ENCODE peak calls at places on chromosomes 16 and 17, in ten cellular contexts. One of them, this sample, is unnamed.

GRCh38 chr17:82236142-82236971 is 7.5 kb downstream of the SLC16A3 start:
- DNase-seq in lower leg skin: no peak
- DNase-seq in adrenal gland: peak; percentile 70
- DNase-seq in cardiac fibroblast: peak; percentile 59
- DNase-seq in AG04450: no peak
- DNase-seq in PC-3: peak; percentile 63
- DNase-seq in heart right ventricle: peak; percentile 67
- DNase-seq in AG04449: no peak
- DNase-seq in tibial nerve: peak; percentile 54
- DNase-seq in upper lobe of right lung: peak; percentile 85
- DNase-seq in this sample: no peak

GRCh38 chr17:79216826-79217225 is 142.2 kb downstream of the ENGASE start:
- DNase-seq in lower leg skin: no peak
- DNase-seq in adrenal gland: no peak
- DNase-seq in cardiac fibroblast: no peak
- DNase-seq in AG04450: no peak
- DNase-seq in PC-3: no peak
- DNase-seq in heart right ventricle: no peak
- DNase-seq in AG04449: no peak
- DNase-seq in tibial nerve: no peak
- DNase-seq in upper lobe of right lung: no peak
- DNase-seq in this sample: no peak

GRCh38 chr16:86825631-86826030 is 247.3 kb downstream of the FOXL1 start:
- DNase-seq in lower leg skin: no peak
- DNase-seq in adrenal gland: no peak
- DNase-seq in cardiac fibroblast: no peak
- DNase-seq in AG04450: no peak
- DNase-seq in PC-3: no peak
- DNase-seq in heart right ventricle: no peak
- DNase-seq in AG04449: no peak
- DNase-seq in tibial nerve: no peak
- DNase-seq in upper lobe of right lung: no peak
- DNase-seq in this sample: peak; percentile 2

GRCh38 chr17:6204203-6204722 is 134.1 kb downstream of the WSCD1 start:
- DNase-seq in lower leg skin: no peak
- DNase-seq in adrenal gland: no peak
- DNase-seq in cardiac fibroblast: no peak
- DNase-seq in AG04450: no peak
- DNase-seq in PC-3: no peak
- DNase-seq in heart right ventricle: no peak
- DNase-seq in AG04449: no peak
- DNase-seq in tibial nerve: no peak
- DNase-seq in upper lobe of right lung: no peak
- DNase-seq in this sample: no peak

GRCh38 chr17:73118876-73119485 is 26.5 kb upstream of the SLC39A11 start:
- DNase-seq in lower leg skin: no peak
- DNase-seq in adrenal gland: no peak
- DNase-seq in cardiac fibroblast: no peak
- DNase-seq in AG04450: no peak
- DNase-seq in PC-3: no peak
- DNase-seq in heart right ventricle: no peak
- DNase-seq in AG04449: no peak
- DNase-seq in tibial nerve: no peak
- DNase-seq in upper lobe of right lung: no peak
- DNase-seq in this sample: no peak

GRCh38 chr17:80153004-80153403 is 6.1 kb upstream of the EIF4A3 start:
- DNase-seq in lower leg skin: no peak
- DNase-seq in adrenal gland: no peak
- DNase-seq in cardiac fibroblast: no peak
- DNase-seq in AG04450: no peak
- DNase-seq in PC-3: no peak
- DNase-seq in heart right ventricle: no peak
- DNase-seq in AG04449: no peak
- DNase-seq in tibial nerve: no peak
- DNase-seq in upper lobe of right lung: no peak
- DNase-seq in this sample: peak; percentile 7

GRCh38 chr16:5487728-5488127 is 390.1 kb upstream of the EEF2KMT start:
- DNase-seq in lower leg skin: no peak
- DNase-seq in adrenal gland: no peak
- DNase-seq in cardiac fibroblast: no peak
- DNase-seq in AG04450: no peak
- DNase-seq in PC-3: no peak
- DNase-seq in heart right ventricle: no peak
- DNase-seq in AG04449: no peak
- DNase-seq in tibial nerve: no peak
- DNase-seq in upper lobe of right lung: no peak
- DNase-seq in this sample: no peak

GRCh38 chr17:62898239-62898864 is 67.7 kb upstream of the TANC2 start:
- DNase-seq in lower leg skin: no peak
- DNase-seq in adrenal gland: no peak
- DNase-seq in cardiac fibroblast: peak; percentile 68
- DNase-seq in AG04450: no peak
- DNase-seq in PC-3: no peak
- DNase-seq in heart right ventricle: no peak
- DNase-seq in AG04449: no peak
- DNase-seq in tibial nerve: no peak
- DNase-seq in upper lobe of right lung: no peak
- DNase-seq in this sample: no peak

GRCh38 chr16:86540894-86541293 is 14.1 kb downstream of the MTHFSD start:
- DNase-seq in lower leg skin: no peak
- DNase-seq in adrenal gland: no peak
- DNase-seq in cardiac fibroblast: no peak
- DNase-seq in AG04450: no peak
- DNase-seq in PC-3: no peak
- DNase-seq in heart right ventricle: no peak
- DNase-seq in AG04449: no peak
- DNase-seq in tibial nerve: no peak
- DNase-seq in upper lobe of right lung: no peak
- DNase-seq in this sample: no peak

DNA sequence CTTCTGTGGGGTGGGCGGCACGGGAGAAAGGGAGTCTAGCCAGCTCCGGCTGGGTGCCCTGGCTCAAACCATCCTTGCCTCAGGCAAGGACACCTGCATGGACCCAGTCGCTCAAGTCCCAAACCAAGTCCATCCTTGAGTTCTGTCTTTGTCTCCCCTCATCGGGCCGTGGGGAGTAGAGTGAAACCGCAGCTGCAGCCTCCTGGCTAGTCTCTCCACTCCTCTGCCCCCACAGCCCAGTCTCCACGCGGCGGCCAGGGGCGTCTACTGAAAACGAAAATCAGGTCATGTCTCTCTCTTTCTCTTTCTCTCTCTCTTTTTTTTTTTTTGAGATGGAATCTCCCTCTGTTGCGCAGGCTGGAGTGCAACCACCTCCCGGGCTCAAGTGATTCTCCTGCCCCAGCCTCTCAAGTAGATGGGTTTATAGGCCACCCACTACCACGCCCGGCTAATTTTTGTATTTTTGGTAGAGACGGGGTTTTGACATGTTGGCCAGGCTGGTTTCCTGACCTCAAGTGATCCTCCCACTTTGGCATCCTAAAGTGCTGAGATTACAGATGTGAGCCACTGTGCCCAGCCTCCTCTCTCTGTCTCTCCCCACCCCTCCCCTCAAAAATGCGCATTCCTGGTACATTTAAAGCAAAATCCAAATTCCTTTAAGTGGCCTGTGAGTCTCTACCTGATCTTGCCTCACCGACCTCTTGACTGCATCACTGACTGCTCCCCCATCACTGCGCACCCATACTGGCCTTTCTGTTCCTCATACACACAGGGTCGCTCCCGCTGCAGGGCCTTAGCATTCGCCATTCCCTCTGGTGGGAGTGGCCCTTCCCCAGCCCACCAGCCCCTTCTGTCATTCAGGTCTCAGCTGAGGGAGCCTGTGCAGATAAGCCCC is 17.7 kb upstream of the RMI2 start:
- DNase-seq in lower leg skin: no peak
- DNase-seq in adrenal gland: no peak
- DNase-seq in cardiac fibroblast: peak; percentile 37
- DNase-seq in AG04450: no peak
- DNase-seq in PC-3: no peak
- DNase-seq in heart right ventricle: no peak
- DNase-seq in AG04449: no peak
- DNase-seq in tibial nerve: no peak
- DNase-seq in upper lobe of right lung: no peak
- DNase-seq in this sample: no peak
- H3K4me3 ChIP-seq in lower leg skin: no peak overlapping the region
- H3K4me3 ChIP-seq in adrenal gland: no peak overlapping the region
- H3K4me3 ChIP-seq in cardiac fibroblast: no peak overlapping the region
- H3K4me3 ChIP-seq in AG04450: no peak overlapping the region
- H3K4me3 ChIP-seq in PC-3: no peak overlapping the region
- H3K4me3 ChIP-seq in heart right ventricle: no peak overlapping the region
- H3K4me3 ChIP-seq in AG04449: no peak overlapping the region
- H3K4me3 ChIP-seq in tibial nerve: no peak overlapping the region
- H3K4me3 ChIP-seq in upper lobe of right lung: no peak overlapping the region
- H3K4me3 ChIP-seq in this sample: no peak overlapping the region

GRCh38 chr17:15231851-15232516 is 33.1 kb downstream of the PMP22 start:
- DNase-seq in lower leg skin: no peak
- DNase-seq in adrenal gland: no peak
- DNase-seq in cardiac fibroblast: no peak
- DNase-seq in AG04450: no peak
- DNase-seq in PC-3: no peak
- DNase-seq in heart right ventricle: no peak
- DNase-seq in AG04449: no peak
- DNase-seq in tibial nerve: no peak
- DNase-seq in upper lobe of right lung: no peak
- DNase-seq in this sample: no peak

GRCh38 chr17:15233971-15234370 is 31.2 kb downstream of the PMP22 start:
- DNase-seq in lower leg skin: no peak
- DNase-seq in adrenal gland: no peak
- DNase-seq in cardiac fibroblast: no peak
- DNase-seq in AG04450: no peak
- DNase-seq in PC-3: no peak
- DNase-seq in heart right ventricle: no peak
- DNase-seq in AG04449: no peak
- DNase-seq in tibial nerve: no peak
- DNase-seq in upper lobe of right lung: no peak
- DNase-seq in this sample: no peak

GRCh38 chr17:15230866-15231265 is 34.3 kb downstream of the PMP22 start:
- DNase-seq in lower leg skin: no peak
- DNase-seq in adrenal gland: no peak
- DNase-seq in cardiac fibroblast: no peak
- DNase-seq in AG04450: no peak
- DNase-seq in PC-3: no peak
- DNase-seq in heart right ventricle: no peak
- DNase-seq in AG04449: no peak
- DNase-seq in tibial nerve: no peak
- DNase-seq in upper lobe of right lung: no peak
- DNase-seq in this sample: no peak

GRCh38 chr17:15232517-15232915 is 32.6 kb downstream of the PMP22 start:
- DNase-seq in lower leg skin: no peak
- DNase-seq in adrenal gland: no peak
- DNase-seq in cardiac fibroblast: peak; percentile 20
- DNase-seq in AG04450: no peak
- DNase-seq in PC-3: no peak
- DNase-seq in heart right ventricle: no peak
- DNase-seq in AG04449: no peak
- DNase-seq in tibial nerve: no peak
- DNase-seq in upper lobe of right lung: no peak
- DNase-seq in this sample: no peak

GRCh38 chr17:15233022-15233805 is 31.9 kb downstream of the PMP22 start:
- DNase-seq in lower leg skin: no peak
- DNase-seq in adrenal gland: peak; percentile 30
- DNase-seq in cardiac fibroblast: peak; percentile 53
- DNase-seq in AG04450: no peak
- DNase-seq in PC-3: peak; percentile 79
- DNase-seq in heart right ventricle: no peak
- DNase-seq in AG04449: peak; percentile 31
- DNase-seq in tibial nerve: no peak
- DNase-seq in upper lobe of right lung: no peak
- DNase-seq in this sample: no peak
- TF ChIP-seq CTCF in lower leg skin: no peak
- TF ChIP-seq CTCF in adrenal gland: no peak
- TF ChIP-seq CTCF in cardiac fibroblast: peak; percentile 53
- TF ChIP-seq CTCF in AG04450: peak; percentile 46
- TF ChIP-seq CTCF in PC-3: peak; percentile 91
- TF ChIP-seq CTCF in heart right ventricle: peak; percentile 49
- TF ChIP-seq CTCF in AG04449: peak; percentile 54
- TF ChIP-seq CTCF in tibial nerve: peak; percentile 15
- TF ChIP-seq CTCF in upper lobe of right lung: peak; percentile 33
- TF ChIP-seq CTCF in this sample: peak; percentile 22

DNA sequence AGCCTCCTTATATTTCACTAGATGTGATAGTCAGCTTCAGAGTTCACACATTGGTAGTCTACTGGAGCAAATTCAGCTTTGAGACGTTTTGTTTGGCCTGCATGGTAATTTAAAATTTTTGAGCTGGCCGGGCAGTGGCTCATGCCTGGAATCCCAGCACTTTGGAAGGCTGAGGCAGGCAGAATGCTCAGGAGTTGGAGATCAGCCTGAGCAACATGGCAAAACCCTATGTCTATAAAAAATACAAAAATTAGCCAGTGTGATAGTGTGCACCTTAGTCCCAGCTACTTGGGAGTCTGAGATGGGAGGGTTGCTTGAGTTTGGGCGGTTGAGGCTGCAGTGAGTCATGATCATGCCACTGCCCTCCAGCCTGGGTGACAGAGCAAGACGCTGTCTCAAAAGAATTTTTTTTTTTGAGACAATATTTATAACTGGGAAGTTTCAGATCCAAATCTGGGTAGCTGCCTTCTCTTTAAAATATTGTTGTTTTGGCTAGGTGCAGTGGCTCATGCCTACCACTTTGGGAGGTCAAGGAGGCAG is 4.8 kb upstream of the BLMH start:
- DNase-seq in lower leg skin: no peak
- DNase-seq in adrenal gland: no peak
- DNase-seq in cardiac fibroblast: no peak
- DNase-seq in AG04450: no peak
- DNase-seq in PC-3: no peak
- DNase-seq in heart right ventricle: no peak
- DNase-seq in AG04449: no peak
- DNase-seq in tibial nerve: no peak
- DNase-seq in upper lobe of right lung: no peak
- DNase-seq in this sample: no peak
- H3K4me3 ChIP-seq in lower leg skin: no peak overlapping the region
- H3K4me3 ChIP-seq in adrenal gland: no peak overlapping the region
- H3K4me3 ChIP-seq in cardiac fibroblast: no peak overlapping the region
- H3K4me3 ChIP-seq in AG04450: no peak overlapping the region
- H3K4me3 ChIP-seq in PC-3: no peak overlapping the region
- H3K4me3 ChIP-seq in heart right ventricle: no peak overlapping the region
- H3K4me3 ChIP-seq in AG04449: no peak overlapping the region
- H3K4me3 ChIP-seq in tibial nerve: no peak overlapping the region
- H3K4me3 ChIP-seq in upper lobe of right lung: no peak overlapping the region
- H3K4me3 ChIP-seq in this sample: no peak overlapping the region

DNA sequence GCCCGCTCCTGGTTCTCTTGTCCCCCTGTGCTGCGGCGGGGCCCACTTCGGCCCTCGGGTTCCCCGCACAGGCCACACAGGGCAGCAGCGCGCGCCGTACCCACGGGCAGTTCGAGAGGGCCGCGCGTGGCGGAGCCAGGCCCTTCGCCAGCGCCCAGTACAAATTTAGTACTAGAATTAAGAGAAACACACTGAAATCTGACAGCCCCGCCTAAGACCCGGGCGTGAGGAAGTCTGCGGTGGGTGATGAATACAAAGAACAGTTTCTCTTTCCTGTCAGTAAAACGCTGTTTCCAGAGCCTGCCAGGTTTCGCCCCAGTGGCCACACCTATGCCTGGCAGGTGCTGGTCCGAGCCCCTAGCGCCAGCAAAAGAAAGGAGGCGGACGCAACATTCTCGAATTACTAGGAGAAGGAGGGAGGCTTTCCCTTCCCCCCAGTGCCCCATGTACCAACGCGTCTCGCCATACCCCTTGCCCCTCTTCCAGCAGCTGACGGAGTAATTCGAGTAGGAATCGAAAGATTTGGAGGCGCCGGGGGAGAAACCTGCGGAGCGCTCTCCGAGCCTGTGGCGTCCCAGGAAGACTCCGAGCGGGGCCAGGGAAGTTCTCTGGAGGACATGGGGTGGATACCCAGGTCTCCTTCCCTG is 591 bp upstream of the SLFN5 start:
- DNase-seq in lower leg skin: peak; percentile 55
- DNase-seq in adrenal gland: peak; percentile 77
- DNase-seq in cardiac fibroblast: peak; percentile 40
- DNase-seq in AG04450: no peak
- DNase-seq in PC-3: peak; percentile 86
- DNase-seq in heart right ventricle: peak; percentile 33
- DNase-seq in AG04449: no peak
- DNase-seq in tibial nerve: peak; percentile 18
- DNase-seq in upper lobe of right lung: peak; percentile 89
- DNase-seq in this sample: peak; percentile 87
- TF ChIP-seq CTCF in lower leg skin: no peak
- TF ChIP-seq CTCF in adrenal gland: peak; percentile 34
- TF ChIP-seq CTCF in cardiac fibroblast: peak; percentile 33
- TF ChIP-seq CTCF in AG04450: peak; percentile 20
- TF ChIP-seq CTCF in PC-3: peak; percentile 33
- TF ChIP-seq CTCF in heart right ventricle: peak; percentile 42
- TF ChIP-seq CTCF in AG04449: peak; percentile 19
- TF ChIP-seq CTCF in tibial nerve: peak; percentile 46
- TF ChIP-seq CTCF in upper lobe of right lung: peak; percentile 39
- TF ChIP-seq CTCF in this sample: peak; percentile 35

This sample was measured in RWPE2.